ENCODE peak calls at places on chromosomes 1 and 21, in four cellular contexts. One of them, this sample, is unnamed.

GRCh38 chr1:56821462-56821797 is 2.2 kb upstream of the FYB2 start:
- DNase-seq in psoas muscle: no peak
- DNase-seq in fibroblast of mammary gland: no peak
- DNase-seq in right atrium auricular region: no peak
- DNase-seq in this sample: no peak

GRCh38 chr1:223401873-223402789 is 8.9 kb downstream of the CCDC185 start:
- DNase-seq in psoas muscle: no peak
- DNase-seq in fibroblast of mammary gland: peak; percentile 82
- DNase-seq in right atrium auricular region: no peak
- DNase-seq in this sample: no peak

GRCh38 chr1:172742599-172743500 is 83.9 kb downstream of the FASLG start:
- DNase-seq in psoas muscle: no peak
- DNase-seq in fibroblast of mammary gland: peak; percentile 70
- DNase-seq in right atrium auricular region: no peak
- DNase-seq in this sample: peak; percentile 47

GRCh38 chr1:245234217-245235120 is 79.7 kb downstream of the KIF26B start:
- DNase-seq in psoas muscle: no peak
- DNase-seq in fibroblast of mammary gland: no peak
- DNase-seq in right atrium auricular region: no peak
- DNase-seq in this sample: no peak

GRCh38 chr1:177632923-177633322 is 336.9 kb downstream of the SEC16B start:
- DNase-seq in psoas muscle: no peak
- DNase-seq in fibroblast of mammary gland: peak; percentile 27
- DNase-seq in right atrium auricular region: no peak
- DNase-seq in this sample: no peak

GRCh38 chr21:40606341-40606740 is 240.6 kb downstream of the DSCAM start:
- DNase-seq in psoas muscle: no peak
- DNase-seq in fibroblast of mammary gland: no peak
- DNase-seq in right atrium auricular region: no peak
- DNase-seq in this sample: no peak

GRCh38 chr1:180615493-180616290 is 16.1 kb upstream of the XPR1 start:
- DNase-seq in psoas muscle: no peak
- DNase-seq in fibroblast of mammary gland: no peak
- DNase-seq in right atrium auricular region: no peak
- DNase-seq in this sample: no peak

GRCh38 chr1:51100264-51100880 is 1.7 kb upstream of the C1orf185 start:
- DNase-seq in psoas muscle: no peak
- DNase-seq in fibroblast of mammary gland: peak; percentile 26
- DNase-seq in right atrium auricular region: no peak
- DNase-seq in this sample: peak; percentile 77

GRCh38 chr1:217528271-217528670 is 102.6 kb downstream of the GPATCH2 start:
- DNase-seq in psoas muscle: no peak
- DNase-seq in fibroblast of mammary gland: peak; percentile 65
- DNase-seq in right atrium auricular region: no peak
- DNase-seq in this sample: no peak

GRCh38 chr21:43733529-43734071 is 14.7 kb downstream of the PDXK start:
- DNase-seq in psoas muscle: no peak
- DNase-seq in fibroblast of mammary gland: peak; percentile 90
- DNase-seq in right atrium auricular region: no peak
- DNase-seq in this sample: no peak

GRCh38 chr1:20353836-20354235 is 63.2 kb downstream of the VWA5B1 start:
- DNase-seq in psoas muscle: no peak
- DNase-seq in fibroblast of mammary gland: no peak
- DNase-seq in right atrium auricular region: no peak
- DNase-seq in this sample: no peak

GRCh38 chr1:14850563-14850962 is 252.1 kb downstream of the KAZN start:
- DNase-seq in psoas muscle: no peak
- DNase-seq in fibroblast of mammary gland: no peak
- DNase-seq in right atrium auricular region: no peak
- DNase-seq in this sample: peak; percentile 34

GRCh38 chr1:182877331-182877730 is 38.2 kb downstream of the DHX9 start:
- DNase-seq in psoas muscle: no peak
- DNase-seq in fibroblast of mammary gland: no peak
- DNase-seq in right atrium auricular region: no peak
- DNase-seq in this sample: no peak

GRCh38 chr1:180277476-180278192 is 47.6 kb downstream of the LHX4 start:
- DNase-seq in psoas muscle: no peak
- DNase-seq in fibroblast of mammary gland: no peak
- DNase-seq in right atrium auricular region: no peak
- DNase-seq in this sample: no peak

GRCh38 chr1:160549665-160550006 is 26.6 kb upstream of the SLAMF6 start:
- DNase-seq in psoas muscle: no peak
- DNase-seq in fibroblast of mammary gland: no peak
- DNase-seq in right atrium auricular region: no peak
- DNase-seq in this sample: no peak

GRCh38 chr21:42312626-42313104 is 2.5 kb downstream of the TFF3 start:
- DNase-seq in psoas muscle: no peak
- DNase-seq in fibroblast of mammary gland: no peak
- DNase-seq in right atrium auricular region: peak; percentile 47
- DNase-seq in this sample: no peak

GRCh38 chr1:1086911-1087341 is 12.8 kb upstream of the RNF223 start:
- DNase-seq in psoas muscle: peak; percentile 11
- DNase-seq in fibroblast of mammary gland: no peak
- DNase-seq in right atrium auricular region: no peak
- DNase-seq in this sample: no peak

GRCh38 chr1:21270086-21270689 is 20.1 kb downstream of the ECE1 start:
- DNase-seq in psoas muscle: peak; percentile 74
- DNase-seq in fibroblast of mammary gland: peak; percentile 62
- DNase-seq in right atrium auricular region: peak; percentile 88
- DNase-seq in this sample: peak; percentile 79

GRCh38 chr1:2544875-2545638 is 11.1 kb upstream of the TNFRSF14 start:
- DNase-seq in psoas muscle: no peak
- DNase-seq in fibroblast of mammary gland: no peak
- DNase-seq in right atrium auricular region: no peak
- DNase-seq in this sample: peak; percentile 26

GRCh38 chr1:99503276-99503747 is 142.6 kb upstream of the PALMD start:
- DNase-seq in psoas muscle: no peak
- DNase-seq in fibroblast of mammary gland: peak; percentile 82
- DNase-seq in right atrium auricular region: peak; percentile 63
- DNase-seq in this sample: no peak

GRCh38 chr1:234659538-234659937 is 49.6 kb upstream of the IRF2BP2 start:
- DNase-seq in psoas muscle: peak; percentile 32
- DNase-seq in fibroblast of mammary gland: peak; percentile 91
- DNase-seq in right atrium auricular region: no peak
- DNase-seq in this sample: no peak

GRCh38 chr1:40059292-40059959 is 18.9 kb downstream of the CAP1 start:
- DNase-seq in psoas muscle: no peak
- DNase-seq in fibroblast of mammary gland: peak; percentile 43
- DNase-seq in right atrium auricular region: no peak
- DNase-seq in this sample: peak; percentile 57

GRCh38 chr1:70331962-70332361 is 22.6 kb downstream of the ANKRD13C start:
- DNase-seq in psoas muscle: no peak
- DNase-seq in fibroblast of mammary gland: peak; percentile 30
- DNase-seq in right atrium auricular region: no peak
- DNase-seq in this sample: no peak

GRCh38 chr1:229863651-229864545 is 203.1 kb upstream of the GALNT2 start:
- DNase-seq in psoas muscle: peak; percentile 60
- DNase-seq in fibroblast of mammary gland: no peak
- DNase-seq in right atrium auricular region: peak; percentile 63
- DNase-seq in this sample: no peak

GRCh38 chr1:8516793-8517556 is 199.1 kb downstream of the SLC45A1 start:
- DNase-seq in psoas muscle: no peak
- DNase-seq in fibroblast of mammary gland: peak; percentile 58
- DNase-seq in right atrium auricular region: no peak
- DNase-seq in this sample: no peak

GRCh38 chr21:38798481-38798882 is 7.2 kb upstream of the ETS2 start:
- DNase-seq in psoas muscle: no peak
- DNase-seq in fibroblast of mammary gland: no peak
- DNase-seq in right atrium auricular region: no peak
- DNase-seq in this sample: peak; percentile 24

GRCh38 chr21:42216726-42217572 is 2.0 kb upstream of the ABCG1 start:
- DNase-seq in psoas muscle: no peak
- DNase-seq in fibroblast of mammary gland: no peak
- DNase-seq in right atrium auricular region: no peak
- DNase-seq in this sample: no peak

GRCh38 chr1:186531561-186532165 is 70.7 kb upstream of the PDC start:
- DNase-seq in psoas muscle: no peak
- DNase-seq in fibroblast of mammary gland: peak; percentile 55
- DNase-seq in right atrium auricular region: no peak
- DNase-seq in this sample: no peak

GRCh38 chr1:64917328-64917861 is 49.0 kb downstream of the JAK1 start:
- DNase-seq in psoas muscle: peak; percentile 70
- DNase-seq in fibroblast of mammary gland: peak; percentile 99
- DNase-seq in right atrium auricular region: peak; percentile 87
- DNase-seq in this sample: no peak

GRCh38 chr1:218384576-218384975 is 39.4 kb downstream of the TGFB2 start:
- DNase-seq in psoas muscle: no peak
- DNase-seq in fibroblast of mammary gland: peak; percentile 42
- DNase-seq in right atrium auricular region: no peak
- DNase-seq in this sample: no peak

GRCh38 chr1:247112479-247112781 is 8.3 kb upstream of the ZNF669 start:
- DNase-seq in psoas muscle: no peak
- DNase-seq in fibroblast of mammary gland: no peak
- DNase-seq in right atrium auricular region: no peak
- DNase-seq in this sample: no peak
- H3K4me3 ChIP-seq in psoas muscle: peak overlapping the region; percentile 89
- H3K4me3 ChIP-seq in fibroblast of mammary gland: no peak overlapping the region
- H3K4me3 ChIP-seq in right atrium auricular region: peak overlapping the region; percentile 84
- H3K4me3 ChIP-seq in this sample: no peak overlapping the region

GRCh38 chr1:43781574-43781973 is 74.2 kb downstream of the ST3GAL3 start:
- DNase-seq in psoas muscle: no peak
- DNase-seq in fibroblast of mammary gland: no peak
- DNase-seq in right atrium auricular region: no peak
- DNase-seq in this sample: no peak

GRCh38 chr1:43779805-43780403 is 72.6 kb downstream of the ST3GAL3 start:
- DNase-seq in psoas muscle: no peak
- DNase-seq in fibroblast of mammary gland: no peak
- DNase-seq in right atrium auricular region: no peak
- DNase-seq in this sample: no peak

GRCh38 chr1:43783096-43783670 is 75.8 kb downstream of the ST3GAL3 start:
- DNase-seq in psoas muscle: no peak
- DNase-seq in fibroblast of mammary gland: no peak
- DNase-seq in right atrium auricular region: no peak
- DNase-seq in this sample: no peak

GRCh38 chr1:43776043-43776761 is 68.9 kb downstream of the ST3GAL3 start:
- DNase-seq in psoas muscle: no peak
- DNase-seq in fibroblast of mammary gland: peak; percentile 86
- DNase-seq in right atrium auricular region: no peak
- DNase-seq in this sample: no peak

GRCh38 chr1:43779266-43779665 is 71.9 kb downstream of the ST3GAL3 start:
- DNase-seq in psoas muscle: no peak
- DNase-seq in fibroblast of mammary gland: no peak
- DNase-seq in right atrium auricular region: no peak
- DNase-seq in this sample: no peak
- TF ChIP-seq CTCF in psoas muscle: no peak
- TF ChIP-seq CTCF in fibroblast of mammary gland: no peak
- TF ChIP-seq CTCF in right atrium auricular region: no peak
- TF ChIP-seq CTCF in this sample: no peak

GRCh38 chr1:156591432-156592157 is at the start of gene NAXE:
- DNase-seq in psoas muscle: peak; percentile 75
- DNase-seq in fibroblast of mammary gland: peak; percentile 29
- DNase-seq in right atrium auricular region: peak; percentile 60
- DNase-seq in this sample: peak; percentile 80

GRCh38 chr1:156592158-156592909 is 758 bp downstream of the NAXE start:
- DNase-seq in psoas muscle: no peak
- DNase-seq in fibroblast of mammary gland: no peak
- DNase-seq in right atrium auricular region: no peak
- DNase-seq in this sample: peak; percentile 19

GRCh38 chr1:156589546-156589945 is 2.0 kb upstream of the NAXE start:
- DNase-seq in psoas muscle: no peak
- DNase-seq in fibroblast of mammary gland: no peak
- DNase-seq in right atrium auricular region: no peak
- DNase-seq in this sample: no peak

GRCh38 chr1:156591181-156591431 is 470 bp upstream of the NAXE start:
- DNase-seq in psoas muscle: no peak
- DNase-seq in fibroblast of mammary gland: no peak
- DNase-seq in right atrium auricular region: no peak
- DNase-seq in this sample: no peak

DNA sequence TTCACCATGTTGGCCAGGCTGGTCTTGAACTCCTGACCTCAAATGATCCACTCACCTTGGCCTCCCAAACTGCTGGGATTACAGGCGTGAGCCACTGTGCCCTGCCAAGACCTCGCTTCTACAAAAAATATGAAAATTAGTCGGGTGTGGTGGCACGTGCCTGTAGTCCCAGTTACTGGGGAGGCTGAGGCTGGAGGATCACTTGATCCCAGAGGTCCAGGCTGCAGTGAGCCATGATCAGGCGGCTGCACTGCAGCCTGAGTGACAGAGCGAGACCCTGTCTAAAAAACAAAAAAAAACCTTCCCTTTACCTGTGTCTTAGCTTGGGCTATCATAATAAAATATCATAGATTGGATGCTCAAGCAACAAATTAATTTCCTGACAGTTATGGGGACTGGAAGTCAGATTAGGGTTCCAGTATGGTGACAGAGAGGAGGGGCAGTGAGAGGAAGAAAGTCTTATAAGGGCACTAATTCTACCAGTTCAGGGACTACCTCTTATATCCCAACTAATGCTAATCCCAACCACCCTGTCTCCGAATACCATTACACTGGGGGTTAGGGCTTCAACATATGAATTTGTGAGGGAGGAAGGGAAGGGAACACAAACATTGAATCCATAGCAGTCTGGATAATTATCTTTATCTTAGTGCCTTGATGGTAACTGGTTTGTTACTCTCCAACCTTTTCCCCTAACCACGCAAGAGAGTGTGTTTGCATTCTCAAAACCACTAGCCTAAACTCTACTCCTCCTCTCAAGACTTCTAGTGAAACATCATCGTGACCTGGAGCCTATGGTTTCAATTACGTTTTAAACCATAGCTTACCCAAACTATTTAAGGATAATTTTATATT is 1.0 kb upstream of the NAXE start:
- DNase-seq in psoas muscle: no peak
- DNase-seq in fibroblast of mammary gland: no peak
- DNase-seq in right atrium auricular region: no peak
- DNase-seq in this sample: peak; percentile 29
- H3K4me3 ChIP-seq in psoas muscle: peak overlapping the region; percentile 83
- H3K4me3 ChIP-seq in fibroblast of mammary gland: no peak overlapping the region
- H3K4me3 ChIP-seq in right atrium auricular region: peak overlapping the region; percentile 71
- H3K4me3 ChIP-seq in this sample: peak overlapping the region; percentile 74

DNA sequence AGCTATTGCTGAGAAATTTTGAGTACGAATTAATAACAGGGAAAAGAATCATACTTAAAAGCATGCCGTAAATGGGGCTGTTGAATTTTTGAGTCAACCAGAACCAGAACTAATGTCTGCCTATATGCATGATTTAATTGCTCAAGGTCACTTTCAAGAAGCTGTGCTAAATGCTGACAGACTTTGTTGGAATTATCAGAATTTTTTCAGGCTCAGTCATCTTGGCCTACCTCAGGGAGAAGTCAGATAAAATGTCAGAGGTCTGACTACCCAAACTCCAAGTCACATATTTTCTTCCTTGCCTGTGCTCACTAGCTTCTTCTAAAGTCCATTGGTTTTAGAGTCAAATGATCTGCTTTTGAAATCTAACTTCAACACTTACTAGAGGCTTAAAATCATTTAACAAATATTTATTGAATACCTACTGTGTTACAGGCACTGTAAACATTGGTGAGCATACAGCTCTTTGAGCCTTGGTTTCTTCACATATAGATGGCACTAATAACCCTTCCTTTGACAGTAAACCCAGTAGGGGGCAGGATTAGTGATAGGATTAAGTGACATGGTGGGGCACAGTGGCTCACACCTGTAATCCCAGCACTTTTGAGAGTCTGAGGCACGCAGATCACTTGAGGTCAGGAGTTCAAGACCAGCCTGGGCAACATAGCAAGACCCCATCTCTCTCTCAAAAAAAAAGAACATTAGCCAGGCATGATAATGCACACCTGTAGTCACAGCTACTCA is 121.2 kb upstream of the SLC44A3 start:
- DNase-seq in psoas muscle: no peak
- DNase-seq in fibroblast of mammary gland: peak; percentile 70
- DNase-seq in right atrium auricular region: no peak
- DNase-seq in this sample: no peak
- TF ChIP-seq CTCF in psoas muscle: no peak
- TF ChIP-seq CTCF in fibroblast of mammary gland: no peak
- TF ChIP-seq CTCF in right atrium auricular region: no peak
- TF ChIP-seq CTCF in this sample: no peak